ENCODE peak calls at places on chromosomes 16 and 17, in ten cellular contexts. V is cardiac muscle cell, D is right cardiac atrium, S is AG04450, I is testis, P is endodermal cell, J is upper lobe of right lung, X is sigmoid colon, M is HCT116, A is K562. C is an unnamed sample.

GRCh38 chr17:4785311-4786110 is 653 bp downstream of the VMO1 start:
- DNase-seq in I (no peak), A (no peak), S (no peak), M (no peak), V (no peak), X (no peak), J (no peak), P (peak; percentile 51), D (no peak), C (no peak)

GRCh38 chr16:85296859-85297698 is 184.8 kb upstream of the CIBAR2 start:
- DNase-seq in D (peak; percentile 64), S (no peak), V (peak; percentile 48), A (peak; percentile 72), P (peak; percentile 83), X (no peak), M (peak; percentile 31), I (no peak), J (peak; percentile 80), C (no peak)

GRCh38 chr17:27471321-27472269 is 15.3 kb downstream of the KSR1 start:
- DNase-seq in S (no peak), J (peak; percentile 57), M (peak; percentile 41), I (no peak), X (no peak), A (no peak), V (no peak), P (no peak), D (no peak), C (peak; percentile 89)

GRCh38 chr17:35460354-35460851 is 11.8 kb upstream of the SLFN13 start:
- DNase-seq in D (peak; percentile 58), P (peak; percentile 97), A (peak; percentile 73), I (peak; percentile 52), J (peak; percentile 90), X (no peak), V (peak; percentile 64), S (no peak), M (peak; percentile 15), C (peak; percentile 4)

GRCh38 chr17:19753049-19753444 is 4.9 kb upstream of the ALDH3A1 start:
- DNase-seq in M (peak; percentile 79), S (no peak), P (no peak), V (no peak), A (no peak), D (peak; percentile 63), X (peak; percentile 90), I (no peak), J (peak; percentile 91), C (peak; percentile 76)

GRCh38 chr16:11547517-11547916 is 39.2 kb downstream of the LITAF start:
- DNase-seq in V (no peak), D (peak; percentile 30), P (no peak), A (no peak), X (no peak), S (no peak), M (no peak), J (no peak), I (no peak), C (no peak)

GRCh38 chr16:2152695-2153506 is 2.7 kb upstream of the TRAF7 start:
- DNase-seq in X (no peak), D (no peak), P (peak; percentile 67), S (no peak), V (peak; percentile 62), I (no peak), A (peak; percentile 34), J (no peak), M (no peak), C (no peak)

GRCh38 chr16:30539000-30539964 is 4.6 kb upstream of the ZNF747 start:
- DNase-seq in J (no peak), D (peak; percentile 64), I (no peak), M (no peak), A (no peak), S (no peak), X (no peak), P (peak; percentile 47), V (peak; percentile 65), C (no peak)

GRCh38 chr17:8015236-8015956 is 13.0 kb downstream of the GUCY2D start:
- DNase-seq in J (peak; percentile 61), I (no peak), D (no peak), X (peak; percentile 45), A (no peak), P (no peak), S (no peak), V (no peak), M (no peak), C (no peak)

GRCh38 chr17:6938637-6939036 is 57.2 kb upstream of the ALOX12 start:
- DNase-seq in D (no peak), P (no peak), S (no peak), M (no peak), A (no peak), V (peak; percentile 27), J (no peak), I (no peak), X (no peak), C (no peak)

GRCh38 chr16:84582958-84583516 is 34.8 kb downstream of the COTL1 start:
- DNase-seq in S (peak; percentile 45), I (no peak), D (no peak), P (no peak), J (no peak), A (no peak), X (no peak), V (peak; percentile 47), M (no peak), C (no peak)

GRCh38 chr16:17278988-17279387 is 191.8 kb downstream of the XYLT1 start:
- DNase-seq in P (no peak), S (no peak), J (no peak), I (no peak), M (no peak), D (no peak), A (no peak), X (no peak), V (no peak), C (no peak)

DNA sequence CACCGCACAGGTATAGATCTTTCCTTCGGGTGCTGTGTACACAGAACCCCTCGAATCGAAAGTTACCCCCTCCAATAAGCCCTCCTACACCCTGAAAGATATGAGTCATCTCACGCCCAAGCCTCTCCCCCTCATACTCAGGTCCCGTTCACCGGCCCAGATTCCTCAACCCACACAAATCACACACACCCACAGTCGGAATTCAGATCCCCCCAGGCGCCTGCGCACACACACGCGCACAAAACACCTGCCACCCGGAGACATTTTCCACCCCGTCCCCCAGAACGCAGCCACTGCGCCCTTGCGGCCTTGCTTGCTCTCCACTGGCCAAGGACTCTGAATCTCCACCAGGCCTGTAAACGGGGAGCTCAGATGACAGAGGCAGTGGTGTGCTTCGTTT is 4.9 kb downstream of the JPH3 start:
- DNase-seq in V (no peak), S (no peak), P (no peak), M (no peak), I (no peak), A (no peak), J (peak; percentile 56), X (no peak), D (no peak), C (no peak)
- H3K27me3 ChIP-seq in V (peaks cover 27% of the 10 kb centered on the region), S (peaks cover 39% of the 10 kb centered on the region), P (peaks cover 11% of the 10 kb centered on the region), M (peaks cover 52% of the 10 kb centered on the region), I (no peaks in the 10 kb centered on the region), A (peaks cover 40% of the 10 kb centered on the region), J (peaks cover 37% of the 10 kb centered on the region), X (peaks cover 12% of the 10 kb centered on the region), D (peaks cover 3% of the 10 kb centered on the region), C (peaks cover 36% of the 10 kb centered on the region)

GRCh38 chr17:17235212-17236174 is 1.5 kb downstream of the FLCN start:
- DNase-seq in A (no peak), X (no peak), V (peak; percentile 13), J (no peak), D (no peak), I (peak; percentile 48), S (no peak), M (no peak), P (no peak), C (no peak)
- H3K4me3 ChIP-seq in A (peak overlapping the region; percentile 98), X (peak overlapping the region; percentile 100), V (no peak overlapping the region), J (peak overlapping the region; percentile 100), D (peak overlapping the region; percentile 97), I (peak overlapping the region; percentile 100), S (peak overlapping the region; percentile 98), M (peak overlapping the region; percentile 96), P (peak overlapping the region; percentile 92), C (peak overlapping the region; percentile 91)

GRCh38 chr16:86343733-86344585 is 166.4 kb upstream of the FOXF1 start:
- DNase-seq in M (no peak), V (peak; percentile 43), I (no peak), P (no peak), A (no peak), S (no peak), J (no peak), D (no peak), X (peak; percentile 86), C (no peak)

GRCh38 chr16:86344586-86344871 is 165.8 kb upstream of the FOXF1 start:
- DNase-seq in V (no peak), A (no peak), M (no peak), P (no peak), X (peak; percentile 63), I (no peak), S (no peak), J (no peak), D (no peak), C (no peak)

GRCh38 chr16:86342161-86342560 is 168.2 kb upstream of the FOXF1 start:
- DNase-seq in X (no peak), D (no peak), M (no peak), P (no peak), V (no peak), S (no peak), I (no peak), J (no peak), A (no peak), C (no peak)

GRCh38 chr16:86344881-86345280 is 165.4 kb upstream of the FOXF1 start:
- DNase-seq in V (no peak), I (no peak), A (no peak), J (no peak), M (no peak), X (peak; percentile 28), P (no peak), D (no peak), S (no peak), C (no peak)

DNA sequence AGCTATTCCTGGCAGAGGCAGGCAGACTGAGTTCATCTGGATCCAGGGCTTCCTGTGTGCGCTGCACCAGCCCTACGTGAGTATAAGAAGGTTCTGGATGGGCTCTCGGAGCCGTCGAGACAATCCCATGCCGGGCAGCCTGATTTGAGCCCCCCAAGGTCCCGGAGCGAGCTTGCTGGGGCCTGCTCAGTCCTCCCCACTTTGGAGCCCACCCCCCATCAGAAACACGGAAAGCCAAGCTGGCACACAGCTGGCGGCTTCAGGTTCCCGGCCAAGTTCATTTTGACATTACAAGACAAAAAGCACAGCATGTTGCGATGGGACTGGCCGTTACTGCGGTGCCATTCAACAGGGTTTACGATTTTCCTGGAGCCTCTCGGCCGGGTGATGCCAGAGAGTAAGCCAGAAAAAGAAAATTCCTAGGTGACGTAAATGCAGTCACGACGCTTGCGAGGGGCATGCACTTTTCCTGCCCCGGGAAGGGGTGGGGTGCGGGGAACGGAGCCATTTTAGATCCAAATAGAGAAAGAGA is 167.2 kb upstream of the FOXF1 start:
- DNase-seq in P (no peak), I (no peak), J (no peak), V (no peak), M (no peak), A (no peak), D (peak; percentile 87), S (peak; percentile 72), X (peak; percentile 97), C (no peak)
- H3K27me3 ChIP-seq in P (peaks cover 29% of the 10 kb centered on the region), I (no peaks in the 10 kb centered on the region), J (peaks cover 7% of the 10 kb centered on the region), V (peaks cover 11% of the 10 kb centered on the region), M (no peaks in the 10 kb centered on the region), A (peaks cover 10% of the 10 kb centered on the region), D (no peaks in the 10 kb centered on the region), S (no peaks in the 10 kb centered on the region), X (no peaks in the 10 kb centered on the region), C (peaks cover 13% of the 10 kb centered on the region)

DNA sequence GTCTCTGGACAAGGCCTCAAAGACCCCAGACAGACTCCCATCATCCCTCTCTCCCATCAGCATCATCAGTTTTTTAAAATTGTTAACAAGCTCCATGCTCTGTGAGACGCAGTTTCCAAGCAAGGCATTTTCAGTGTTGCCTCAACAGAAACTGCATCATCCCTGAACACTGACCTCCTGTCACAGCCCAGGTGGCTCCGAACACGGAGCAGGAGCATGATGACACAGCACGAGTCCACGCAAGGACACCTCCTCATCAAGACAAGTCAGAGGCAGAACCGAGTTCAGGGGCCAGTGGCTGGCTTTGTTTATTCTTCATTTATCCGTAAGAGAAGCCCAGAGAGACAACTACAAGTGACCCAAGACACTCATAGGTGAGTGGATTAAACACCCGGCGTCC is 91.4 kb downstream of the ANKRD11 start:
- DNase-seq in X (no peak), A (no peak), M (no peak), I (no peak), D (no peak), P (no peak), S (no peak), J (no peak), V (no peak), C (no peak)
- H3K4me3 ChIP-seq in X (no peak overlapping the region), A (no peak overlapping the region), M (no peak overlapping the region), I (no peak overlapping the region), D (no peak overlapping the region), P (no peak overlapping the region), S (no peak overlapping the region), J (no peak overlapping the region), V (no peak overlapping the region), C (no peak overlapping the region)

C was measured in kidney epithelial cell.